ENCODE peak calls at places on chromosomes 13 and 19, in nine cellular contexts. A is PC-3, B is colonic mucosa, O is lower lobe of right lung, M is neural progenitor cell, G is AG04450, Q is MCF 10A, Y is tibial artery, S is astrocyte of the spinal cord. E is an unnamed sample.

GRCh38 chr13:106905380-106906259 is 337.7 kb upstream of the ARGLU1 start:
- DNase-seq in A (no peak), B (no peak), O (no peak), M (no peak), G (no peak), Q (no peak), Y (no peak), S (no peak), E (no peak)

GRCh38 chr13:24050796-24051715 is 109.5 kb upstream of the SPATA13 start:
- DNase-seq in A (peak; percentile 38), B (no peak), O (no peak), M (no peak), G (no peak), Q (no peak), Y (no peak), S (no peak), E (no peak)

GRCh38 chr13:24253520-24254150 is 55.7 kb upstream of the C1QTNF9 start:
- DNase-seq in A (no peak), B (no peak), O (no peak), M (no peak), G (no peak), Q (no peak), Y (no peak), S (no peak), E (no peak)

GRCh38 chr13:28659611-28659970 is 661 bp downstream of the POMP start:
- DNase-seq in A (peak; percentile 30), B (no peak), O (no peak), M (no peak), G (no peak), Q (peak; percentile 40), Y (no peak), S (peak; percentile 52), E (no peak)

GRCh38 chr13:51125495-51126226 is 14.6 kb upstream of the C13orf42 start:
- DNase-seq in A (peak; percentile 61), B (peak; percentile 43), O (peak; percentile 63), M (peak; percentile 85), G (peak; percentile 26), Q (peak; percentile 70), Y (peak; percentile 45), S (peak; percentile 50), E (peak; percentile 78)

GRCh38 chr19:35851213-35852028 is 883 bp downstream of the NPHS1 start:
- DNase-seq in A (no peak), B (no peak), O (no peak), M (peak; percentile 77), G (no peak), Q (no peak), Y (no peak), S (no peak), E (no peak)

GRCh38 chr19:37932985-37933953 is 26.3 kb downstream of the SIPA1L3 start:
- DNase-seq in A (peak; percentile 77), B (peak; percentile 86), O (no peak), M (peak; percentile 15), G (peak; percentile 6), Q (peak; percentile 77), Y (no peak), S (peak; percentile 61), E (no peak)

GRCh38 chr19:1315470-1316166 is 29.9 kb downstream of the EFNA2 start:
- DNase-seq in A (peak; percentile 50), B (peak; percentile 73), O (peak; percentile 66), M (peak; percentile 77), G (no peak), Q (peak; percentile 56), Y (no peak), S (peak; percentile 33), E (no peak)

GRCh38 chr19:5321066-5321642 is 19.5 kb downstream of the PTPRS start:
- DNase-seq in A (no peak), B (no peak), O (no peak), M (no peak), G (no peak), Q (no peak), Y (no peak), S (no peak), E (no peak)

GRCh38 chr19:39009001-39009400 is 23.3 kb downstream of the FBXO27 start:
- DNase-seq in A (no peak), B (no peak), O (no peak), M (no peak), G (no peak), Q (no peak), Y (no peak), S (no peak), E (no peak)

GRCh38 chr19:45153339-45154063 is 7.3 kb downstream of the NKPD1 start:
- DNase-seq in A (no peak), B (peak; percentile 35), O (no peak), M (peak; percentile 85), G (no peak), Q (no peak), Y (no peak), S (peak; percentile 23), E (no peak)

GRCh38 chr19:50255115-50255514 is 51.7 kb downstream of the MYH14 start:
- DNase-seq in A (peak; percentile 15), B (no peak), O (no peak), M (no peak), G (no peak), Q (no peak), Y (no peak), S (no peak), E (no peak)
- TF ChIP-seq CTCF in A (peak; percentile 57), B (no peak), O (no peak), M (peak; percentile 26), G (peak; percentile 1), Q (no peak), Y (no peak), S (no peak), E (no peak)

GRCh38 chr19:53311044-53311443 is 22.5 kb upstream of the ZNF845 start:
- DNase-seq in A (no peak), B (no peak), O (no peak), M (peak; percentile 48), G (no peak), Q (no peak), Y (no peak), S (no peak), E (peak; percentile 57)

GRCh38 chr19:53311897-53312296 is 21.7 kb upstream of the ZNF845 start:
- DNase-seq in A (no peak), B (no peak), O (no peak), M (no peak), G (no peak), Q (no peak), Y (no peak), S (no peak), E (no peak)

DNA sequence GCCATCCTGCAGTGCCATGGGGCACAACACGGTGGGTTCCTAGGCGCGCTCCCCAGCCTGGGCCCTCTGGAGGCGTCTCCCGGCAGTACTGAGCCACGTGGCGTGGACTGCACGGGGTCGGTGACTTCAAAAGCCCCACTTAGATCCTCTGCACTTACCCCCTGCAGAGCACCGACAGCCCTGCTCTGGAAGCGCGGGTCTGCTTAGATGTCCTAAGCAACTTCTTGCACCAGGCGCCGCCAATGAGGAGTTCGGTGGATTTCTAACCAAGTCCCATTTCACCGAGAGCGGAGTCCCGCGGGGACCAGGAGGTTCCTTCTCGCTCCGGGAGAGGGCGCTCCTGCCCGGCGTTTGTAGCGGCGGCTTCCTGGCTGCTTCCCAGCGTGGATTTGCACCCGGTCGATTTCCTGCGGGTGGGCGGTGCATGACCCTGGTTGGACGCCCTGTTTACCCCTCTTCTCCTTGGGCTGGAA is 25.2 kb upstream of the ZNF845 start:
- DNase-seq in A (no peak), B (no peak), O (no peak), M (peak; percentile 67), G (no peak), Q (no peak), Y (no peak), S (no peak), E (peak; percentile 80)
- TF ChIP-seq CTCF in A (peak; percentile 28), B (no peak), O (peak; percentile 61), M (peak; percentile 71), G (peak; percentile 17), Q (peak; percentile 7), Y (peak; percentile 31), S (peak; percentile 26), E (no peak)

DNA sequence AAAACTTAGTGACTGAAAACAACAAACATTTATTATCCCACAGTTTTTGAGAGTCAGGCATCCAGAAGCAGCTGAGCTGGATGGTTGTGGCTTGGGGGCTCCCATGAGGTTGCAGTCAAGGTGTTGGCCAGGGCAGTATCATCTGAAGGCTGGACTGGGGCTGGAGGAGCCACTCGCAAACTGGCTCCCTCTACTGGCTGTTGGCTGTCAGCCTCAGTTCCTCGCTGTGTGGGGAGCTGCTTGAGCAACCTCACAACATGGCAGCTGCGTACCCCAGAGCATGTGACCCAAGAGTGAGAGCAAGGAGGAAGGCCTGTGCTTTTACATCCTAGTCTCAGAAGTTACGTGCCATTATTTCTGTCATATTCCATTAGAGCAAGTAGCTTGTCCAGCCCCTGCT is 9.7 kb downstream of the YJU2 start:
- DNase-seq in A (no peak), B (no peak), O (no peak), M (no peak), G (no peak), Q (no peak), Y (no peak), S (no peak), E (no peak)
- TF ChIP-seq CTCF in A (peak; percentile 41), B (no peak), O (no peak), M (no peak), G (no peak), Q (no peak), Y (no peak), S (peak; percentile 7), E (no peak)

DNA sequence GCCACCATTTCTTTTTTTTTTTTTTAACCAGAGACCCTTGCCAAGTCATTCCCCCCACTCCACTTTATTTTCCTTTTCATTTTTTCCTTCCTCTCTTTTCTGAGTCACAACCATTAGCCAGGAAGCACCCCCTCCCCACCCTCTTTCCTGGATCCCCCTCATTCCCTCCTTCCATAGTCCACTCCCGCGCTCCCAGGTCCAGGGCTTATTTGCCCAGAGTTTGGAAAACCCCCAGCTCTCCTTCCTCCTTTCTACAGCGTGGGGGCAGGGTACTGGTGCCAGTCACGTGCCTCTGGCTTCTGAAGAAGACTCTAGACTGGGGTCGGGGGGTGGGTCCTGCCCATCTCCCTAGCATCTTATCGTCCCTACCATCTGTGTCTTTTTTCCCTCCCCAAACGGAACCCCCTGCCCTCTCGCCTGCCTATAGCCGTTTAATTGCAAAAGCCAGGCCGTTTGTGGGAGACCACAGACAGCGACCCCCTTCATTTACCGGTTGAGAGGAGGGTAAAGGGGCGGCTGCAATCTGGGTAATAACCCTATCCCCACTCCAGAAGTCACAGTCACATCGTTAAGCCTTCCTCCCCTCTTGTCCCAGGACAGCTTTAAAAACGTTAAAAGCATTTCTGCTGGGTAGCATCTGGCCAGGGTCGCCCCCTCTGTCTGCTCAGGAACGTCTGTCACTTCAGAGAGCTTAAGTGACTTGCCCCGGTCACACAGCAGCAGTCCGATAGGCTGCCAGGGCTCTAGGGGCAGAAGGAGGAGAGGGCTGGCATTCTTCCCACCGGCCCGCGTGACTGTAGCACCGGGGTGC is 961 bp upstream of the CALR start:
- DNase-seq in A (peak; percentile 52), B (peak; percentile 66), O (no peak), M (peak; percentile 69), G (no peak), Q (no peak), Y (peak; percentile 57), S (no peak), E (no peak)
- TF ChIP-seq CTCF in A (no peak), B (no peak), O (no peak), M (no peak), G (no peak), Q (no peak), Y (no peak), S (no peak), E (no peak)

E was measured in osteocyte.